ENCODE peak calls at places on chromosomes 13 and 19, in eight cellular contexts. One of them, this sample, is unnamed.

GRCh38 chr13:32905864-32906180 is 110.4 kb upstream of the KL start:
- DNase-seq in adrenal gland: no peak
- DNase-seq in foreskin fibroblast: peak; percentile 70
- DNase-seq in pancreas: no peak
- DNase-seq in fibroblast of pulmonary artery: peak; percentile 36
- DNase-seq in central memory CD8-positive, alpha-beta T cell: no peak
- DNase-seq in NCI-H524: no peak
- DNase-seq in esophagus squamous epithelium: no peak
- DNase-seq in this sample: peak; percentile 56

GRCh38 chr13:72127031-72127430 is 260.0 kb upstream of the DACH1 start:
- DNase-seq in adrenal gland: no peak
- DNase-seq in foreskin fibroblast: no peak
- DNase-seq in pancreas: peak; percentile 9
- DNase-seq in fibroblast of pulmonary artery: no peak
- DNase-seq in central memory CD8-positive, alpha-beta T cell: no peak
- DNase-seq in NCI-H524: no peak
- DNase-seq in esophagus squamous epithelium: no peak
- DNase-seq in this sample: no peak

GRCh38 chr19:57068921-57069697 is 50.7 kb upstream of the USP29 start:
- DNase-seq in adrenal gland: peak; percentile 80
- DNase-seq in foreskin fibroblast: no peak
- DNase-seq in pancreas: no peak
- DNase-seq in fibroblast of pulmonary artery: no peak
- DNase-seq in central memory CD8-positive, alpha-beta T cell: no peak
- DNase-seq in NCI-H524: no peak
- DNase-seq in esophagus squamous epithelium: no peak
- DNase-seq in this sample: no peak

GRCh38 chr19:5916201-5916708 is 2.2 kb downstream of the CAPS start:
- DNase-seq in adrenal gland: no peak
- DNase-seq in foreskin fibroblast: no peak
- DNase-seq in pancreas: no peak
- DNase-seq in fibroblast of pulmonary artery: no peak
- DNase-seq in central memory CD8-positive, alpha-beta T cell: no peak
- DNase-seq in NCI-H524: no peak
- DNase-seq in esophagus squamous epithelium: no peak
- DNase-seq in this sample: no peak

GRCh38 chr19:5292843-5293606 is 47.6 kb downstream of the PTPRS start:
- DNase-seq in adrenal gland: peak; percentile 74
- DNase-seq in foreskin fibroblast: peak; percentile 90
- DNase-seq in pancreas: peak; percentile 73
- DNase-seq in fibroblast of pulmonary artery: peak; percentile 57
- DNase-seq in central memory CD8-positive, alpha-beta T cell: no peak
- DNase-seq in NCI-H524: peak; percentile 84
- DNase-seq in esophagus squamous epithelium: no peak
- DNase-seq in this sample: peak; percentile 67

GRCh38 chr19:29387586-29387985 is 138.2 kb upstream of the VSTM2B start:
- DNase-seq in adrenal gland: no peak
- DNase-seq in foreskin fibroblast: no peak
- DNase-seq in pancreas: no peak
- DNase-seq in fibroblast of pulmonary artery: no peak
- DNase-seq in central memory CD8-positive, alpha-beta T cell: no peak
- DNase-seq in NCI-H524: no peak
- DNase-seq in esophagus squamous epithelium: no peak
- DNase-seq in this sample: no peak

GRCh38 chr13:29434217-29434940 is 161.1 kb downstream of the SLC7A1 start:
- DNase-seq in adrenal gland: no peak
- DNase-seq in foreskin fibroblast: no peak
- DNase-seq in pancreas: no peak
- DNase-seq in fibroblast of pulmonary artery: no peak
- DNase-seq in central memory CD8-positive, alpha-beta T cell: no peak
- DNase-seq in NCI-H524: no peak
- DNase-seq in esophagus squamous epithelium: no peak
- DNase-seq in this sample: no peak

GRCh38 chr19:7681336-7682174 is 922 bp downstream of the TRAPPC5 start:
- DNase-seq in adrenal gland: peak; percentile 87
- DNase-seq in foreskin fibroblast: peak; percentile 92
- DNase-seq in pancreas: peak; percentile 71
- DNase-seq in fibroblast of pulmonary artery: peak; percentile 80
- DNase-seq in central memory CD8-positive, alpha-beta T cell: peak; percentile 54
- DNase-seq in NCI-H524: peak; percentile 39
- DNase-seq in esophagus squamous epithelium: peak; percentile 46
- DNase-seq in this sample: peak; percentile 84

GRCh38 chr19:56091066-56091490 is 30.0 kb downstream of the ZNF787 start:
- DNase-seq in adrenal gland: no peak
- DNase-seq in foreskin fibroblast: peak; percentile 71
- DNase-seq in pancreas: no peak
- DNase-seq in fibroblast of pulmonary artery: peak; percentile 64
- DNase-seq in central memory CD8-positive, alpha-beta T cell: no peak
- DNase-seq in NCI-H524: no peak
- DNase-seq in esophagus squamous epithelium: no peak
- DNase-seq in this sample: no peak

GRCh38 chr19:29395712-29396414 is 129.9 kb upstream of the VSTM2B start:
- DNase-seq in adrenal gland: no peak
- DNase-seq in foreskin fibroblast: no peak
- DNase-seq in pancreas: no peak
- DNase-seq in fibroblast of pulmonary artery: no peak
- DNase-seq in central memory CD8-positive, alpha-beta T cell: no peak
- DNase-seq in NCI-H524: no peak
- DNase-seq in esophagus squamous epithelium: no peak
- DNase-seq in this sample: no peak

GRCh38 chr19:50214699-50215543 is 11.5 kb downstream of the MYH14 start:
- DNase-seq in adrenal gland: no peak
- DNase-seq in foreskin fibroblast: no peak
- DNase-seq in pancreas: peak; percentile 68
- DNase-seq in fibroblast of pulmonary artery: no peak
- DNase-seq in central memory CD8-positive, alpha-beta T cell: no peak
- DNase-seq in NCI-H524: no peak
- DNase-seq in esophagus squamous epithelium: no peak
- DNase-seq in this sample: no peak

GRCh38 chr13:110342474-110342873 is 35.4 kb downstream of the COL4A2 start:
- DNase-seq in adrenal gland: no peak
- DNase-seq in foreskin fibroblast: no peak
- DNase-seq in pancreas: no peak
- DNase-seq in fibroblast of pulmonary artery: no peak
- DNase-seq in central memory CD8-positive, alpha-beta T cell: no peak
- DNase-seq in NCI-H524: no peak
- DNase-seq in esophagus squamous epithelium: no peak
- DNase-seq in this sample: no peak

GRCh38 chr13:19061278-19061677 is 120.3 kb downstream of the TUBA3C start:
- DNase-seq in adrenal gland: no peak
- DNase-seq in foreskin fibroblast: no peak
- DNase-seq in pancreas: no peak
- DNase-seq in fibroblast of pulmonary artery: no peak
- DNase-seq in central memory CD8-positive, alpha-beta T cell: no peak
- DNase-seq in NCI-H524: no peak
- DNase-seq in esophagus squamous epithelium: no peak
- DNase-seq in this sample: no peak

GRCh38 chr13:23986619-23987018 is 89.3 kb upstream of the C1QTNF9B start:
- DNase-seq in adrenal gland: no peak
- DNase-seq in foreskin fibroblast: peak; percentile 88
- DNase-seq in pancreas: no peak
- DNase-seq in fibroblast of pulmonary artery: peak; percentile 99
- DNase-seq in central memory CD8-positive, alpha-beta T cell: no peak
- DNase-seq in NCI-H524: no peak
- DNase-seq in esophagus squamous epithelium: no peak
- DNase-seq in this sample: no peak

GRCh38 chr19:56112313-56112709 is 8.8 kb downstream of the ZNF787 start:
- DNase-seq in adrenal gland: no peak
- DNase-seq in foreskin fibroblast: no peak
- DNase-seq in pancreas: no peak
- DNase-seq in fibroblast of pulmonary artery: no peak
- DNase-seq in central memory CD8-positive, alpha-beta T cell: no peak
- DNase-seq in NCI-H524: no peak
- DNase-seq in esophagus squamous epithelium: no peak
- DNase-seq in this sample: no peak

GRCh38 chr19:46631481-46631880 is 4.5 kb downstream of the GNG8 start:
- DNase-seq in adrenal gland: no peak
- DNase-seq in foreskin fibroblast: peak; percentile 88
- DNase-seq in pancreas: no peak
- DNase-seq in fibroblast of pulmonary artery: peak; percentile 62
- DNase-seq in central memory CD8-positive, alpha-beta T cell: no peak
- DNase-seq in NCI-H524: peak; percentile 12
- DNase-seq in esophagus squamous epithelium: no peak
- DNase-seq in this sample: no peak

GRCh38 chr13:21929400-21929799 is 258.5 kb downstream of the FGF9 start:
- DNase-seq in adrenal gland: no peak
- DNase-seq in foreskin fibroblast: no peak
- DNase-seq in pancreas: no peak
- DNase-seq in fibroblast of pulmonary artery: no peak
- DNase-seq in central memory CD8-positive, alpha-beta T cell: no peak
- DNase-seq in NCI-H524: no peak
- DNase-seq in esophagus squamous epithelium: no peak
- DNase-seq in this sample: no peak

GRCh38 chr13:30423891-30424290 is 1.6 kb downstream of the UBE2L5 start:
- DNase-seq in adrenal gland: no peak
- DNase-seq in foreskin fibroblast: no peak
- DNase-seq in pancreas: no peak
- DNase-seq in fibroblast of pulmonary artery: no peak
- DNase-seq in central memory CD8-positive, alpha-beta T cell: no peak
- DNase-seq in NCI-H524: no peak
- DNase-seq in esophagus squamous epithelium: no peak
- DNase-seq in this sample: no peak

GRCh38 chr19:5345895-5346386 is 5.3 kb upstream of the PTPRS start:
- DNase-seq in adrenal gland: no peak
- DNase-seq in foreskin fibroblast: peak; percentile 59
- DNase-seq in pancreas: no peak
- DNase-seq in fibroblast of pulmonary artery: peak; percentile 67
- DNase-seq in central memory CD8-positive, alpha-beta T cell: no peak
- DNase-seq in NCI-H524: no peak
- DNase-seq in esophagus squamous epithelium: no peak
- DNase-seq in this sample: no peak

GRCh38 chr13:84574851-84575250 is 692.6 kb upstream of the SLITRK1 start:
- DNase-seq in adrenal gland: no peak
- DNase-seq in foreskin fibroblast: peak; percentile 50
- DNase-seq in pancreas: no peak
- DNase-seq in fibroblast of pulmonary artery: peak; percentile 51
- DNase-seq in central memory CD8-positive, alpha-beta T cell: no peak
- DNase-seq in NCI-H524: peak; percentile 33
- DNase-seq in esophagus squamous epithelium: no peak
- DNase-seq in this sample: no peak

GRCh38 chr19:35756373-35757230 is at the start of gene HSPB6:
- DNase-seq in adrenal gland: peak; percentile 73
- DNase-seq in foreskin fibroblast: peak; percentile 93
- DNase-seq in pancreas: peak; percentile 53
- DNase-seq in fibroblast of pulmonary artery: peak; percentile 82
- DNase-seq in central memory CD8-positive, alpha-beta T cell: no peak
- DNase-seq in NCI-H524: no peak
- DNase-seq in esophagus squamous epithelium: no peak
- DNase-seq in this sample: peak; percentile 91

GRCh38 chr19:30307191-30307974 is 64.8 kb upstream of the ZNF536 start:
- DNase-seq in adrenal gland: no peak
- DNase-seq in foreskin fibroblast: no peak
- DNase-seq in pancreas: no peak
- DNase-seq in fibroblast of pulmonary artery: no peak
- DNase-seq in central memory CD8-positive, alpha-beta T cell: no peak
- DNase-seq in NCI-H524: no peak
- DNase-seq in esophagus squamous epithelium: no peak
- DNase-seq in this sample: no peak

GRCh38 chr13:79775830-79776229 is 294.9 kb downstream of the NDFIP2 start:
- DNase-seq in adrenal gland: peak; percentile 17
- DNase-seq in foreskin fibroblast: peak; percentile 90
- DNase-seq in pancreas: no peak
- DNase-seq in fibroblast of pulmonary artery: peak; percentile 90
- DNase-seq in central memory CD8-positive, alpha-beta T cell: no peak
- DNase-seq in NCI-H524: peak; percentile 17
- DNase-seq in esophagus squamous epithelium: no peak
- DNase-seq in this sample: no peak

GRCh38 chr19:31385744-31386143 is 36.5 kb upstream of the TSHZ3 start:
- DNase-seq in adrenal gland: no peak
- DNase-seq in foreskin fibroblast: no peak
- DNase-seq in pancreas: no peak
- DNase-seq in fibroblast of pulmonary artery: no peak
- DNase-seq in central memory CD8-positive, alpha-beta T cell: no peak
- DNase-seq in NCI-H524: no peak
- DNase-seq in esophagus squamous epithelium: no peak
- DNase-seq in this sample: no peak

GRCh38 chr19:11560404-11560988 is 1.5 kb upstream of the ELOF1 start:
- DNase-seq in adrenal gland: no peak
- DNase-seq in foreskin fibroblast: peak; percentile 86
- DNase-seq in pancreas: peak; percentile 42
- DNase-seq in fibroblast of pulmonary artery: peak; percentile 80
- DNase-seq in central memory CD8-positive, alpha-beta T cell: no peak
- DNase-seq in NCI-H524: peak; percentile 95
- DNase-seq in esophagus squamous epithelium: no peak
- DNase-seq in this sample: no peak

GRCh38 chr19:19873381-19873780 is 7.7 kb downstream of the ZNF253 start:
- DNase-seq in adrenal gland: no peak
- DNase-seq in foreskin fibroblast: peak; percentile 0
- DNase-seq in pancreas: no peak
- DNase-seq in fibroblast of pulmonary artery: no peak
- DNase-seq in central memory CD8-positive, alpha-beta T cell: no peak
- DNase-seq in NCI-H524: no peak
- DNase-seq in esophagus squamous epithelium: no peak
- DNase-seq in this sample: no peak

GRCh38 chr13:75993246-75993645 is 357.1 kb downstream of the LMO7 start:
- DNase-seq in adrenal gland: no peak
- DNase-seq in foreskin fibroblast: no peak
- DNase-seq in pancreas: no peak
- DNase-seq in fibroblast of pulmonary artery: no peak
- DNase-seq in central memory CD8-positive, alpha-beta T cell: no peak
- DNase-seq in NCI-H524: no peak
- DNase-seq in esophagus squamous epithelium: no peak
- DNase-seq in this sample: no peak

GRCh38 chr13:28658796-28659610 is at the start of gene POMP:
- DNase-seq in adrenal gland: peak; percentile 91
- DNase-seq in foreskin fibroblast: peak; percentile 97
- DNase-seq in pancreas: peak; percentile 87
- DNase-seq in fibroblast of pulmonary artery: peak; percentile 98
- DNase-seq in central memory CD8-positive, alpha-beta T cell: peak; percentile 85
- DNase-seq in NCI-H524: peak; percentile 97
- DNase-seq in esophagus squamous epithelium: peak; percentile 43
- DNase-seq in this sample: peak; percentile 97

GRCh38 chr19:18839465-18840287 is 7.9 kb downstream of the UPF1 start:
- DNase-seq in adrenal gland: peak; percentile 66
- DNase-seq in foreskin fibroblast: peak; percentile 32
- DNase-seq in pancreas: no peak
- DNase-seq in fibroblast of pulmonary artery: no peak
- DNase-seq in central memory CD8-positive, alpha-beta T cell: no peak
- DNase-seq in NCI-H524: no peak
- DNase-seq in esophagus squamous epithelium: no peak
- DNase-seq in this sample: peak; percentile 57

GRCh38 chr13:24041822-24042221 is 118.7 kb upstream of the SPATA13 start:
- DNase-seq in adrenal gland: no peak
- DNase-seq in foreskin fibroblast: no peak
- DNase-seq in pancreas: no peak
- DNase-seq in fibroblast of pulmonary artery: no peak
- DNase-seq in central memory CD8-positive, alpha-beta T cell: no peak
- DNase-seq in NCI-H524: no peak
- DNase-seq in esophagus squamous epithelium: no peak
- DNase-seq in this sample: no peak

GRCh38 chr19:54206030-54206830 is 5.6 kb downstream of the RPS9 start:
- DNase-seq in adrenal gland: peak; percentile 22
- DNase-seq in foreskin fibroblast: no peak
- DNase-seq in pancreas: no peak
- DNase-seq in fibroblast of pulmonary artery: no peak
- DNase-seq in central memory CD8-positive, alpha-beta T cell: no peak
- DNase-seq in NCI-H524: no peak
- DNase-seq in esophagus squamous epithelium: no peak
- DNase-seq in this sample: no peak

GRCh38 chr19:57850553-57851017 is 926 bp downstream of the ZNF587 start:
- DNase-seq in adrenal gland: no peak
- DNase-seq in foreskin fibroblast: peak; percentile 70
- DNase-seq in pancreas: no peak
- DNase-seq in fibroblast of pulmonary artery: peak; percentile 45
- DNase-seq in central memory CD8-positive, alpha-beta T cell: no peak
- DNase-seq in NCI-H524: no peak
- DNase-seq in esophagus squamous epithelium: no peak
- DNase-seq in this sample: no peak

GRCh38 chr19:10001899-10002298 is 8.4 kb downstream of the COL5A3 start:
- DNase-seq in adrenal gland: peak; percentile 75
- DNase-seq in foreskin fibroblast: peak; percentile 41
- DNase-seq in pancreas: peak; percentile 43
- DNase-seq in fibroblast of pulmonary artery: peak; percentile 20
- DNase-seq in central memory CD8-positive, alpha-beta T cell: no peak
- DNase-seq in NCI-H524: no peak
- DNase-seq in esophagus squamous epithelium: no peak
- DNase-seq in this sample: peak; percentile 66

GRCh38 chr13:41177616-41178015 is 16.8 kb downstream of the KBTBD7 start:
- DNase-seq in adrenal gland: no peak
- DNase-seq in foreskin fibroblast: no peak
- DNase-seq in pancreas: no peak
- DNase-seq in fibroblast of pulmonary artery: peak; percentile 43
- DNase-seq in central memory CD8-positive, alpha-beta T cell: no peak
- DNase-seq in NCI-H524: no peak
- DNase-seq in esophagus squamous epithelium: no peak
- DNase-seq in this sample: no peak

This sample was measured in heart left ventricle.